ENCODE peak calls at places on chromosomes 6 and 20, in six cellular contexts. U is activated T-helper 1 cell treated with Interleukin-2 at 50 U/mL for 16 hours, O is LoVo, W is upper lobe of right lung, X is EL, F is left ventricle myocardium superior. M is an unnamed sample.

GRCh38 chr6:66478705-66479104 is 771.7 kb upstream of the EYS start:
- DNase-seq in U (no peak), O (no peak), W (no peak), X (no peak), F (no peak), M (no peak)

GRCh38 chr20:57399587-57400261 is 8.5 kb downstream of the RBM38 start:
- DNase-seq in U (no peak), O (no peak), W (no peak), X (peak; percentile 41), F (peak; percentile 67), M (peak; percentile 43)

GRCh38 chr6:11366934-11367637 is 134.6 kb upstream of the NEDD9 start:
- DNase-seq in U (no peak), O (no peak), W (no peak), X (peak; percentile 35), F (no peak), M (no peak)

GRCh38 chr6:170208171-170208601 is 82.7 kb downstream of the DLL1 start:
- DNase-seq in U (no peak), O (no peak), W (peak; percentile 57), X (no peak), F (peak; percentile 13), M (no peak)

GRCh38 chr6:61953881-61954280 is 332.1 kb downstream of the KHDRBS2 start:
- DNase-seq in U (no peak), O (no peak), W (no peak), X (no peak), F (no peak), M (no peak)

GRCh38 chr6:30889921-30890645 is 5.8 kb downstream of the DDR1 start:
- DNase-seq in U (no peak), O (no peak), W (peak; percentile 42), X (no peak), F (no peak), M (peak; percentile 24)

GRCh38 chr20:10679269-10679668 is 5.5 kb upstream of the JAG1 start:
- DNase-seq in U (no peak), O (no peak), W (no peak), X (peak; percentile 53), F (no peak), M (no peak)

GRCh38 chr6:40685771-40686170 is 98.6 kb upstream of the LRFN2 start:
- DNase-seq in U (no peak), O (no peak), W (no peak), X (no peak), F (no peak), M (peak; percentile 10)

GRCh38 chr6:67759001-67759400 is 876.1 kb upstream of the ADGRB3 start:
- DNase-seq in U (no peak), O (no peak), W (no peak), X (no peak), F (no peak), M (no peak)

GRCh38 chr6:42978487-42978792 is 541 bp downstream of the PEX6 start:
- DNase-seq in U (no peak), O (no peak), W (peak; percentile 81), X (peak; percentile 42), F (no peak), M (peak; percentile 50)

GRCh38 chr6:43147691-43148477 is 23.2 kb upstream of the SRF start:
- DNase-seq in U (no peak), O (no peak), W (no peak), X (no peak), F (no peak), M (no peak)

GRCh38 chr6:15460110-15460727 is 202.6 kb downstream of the DTNBP1 start:
- DNase-seq in U (no peak), O (no peak), W (no peak), X (no peak), F (no peak), M (no peak)

GRCh38 chr6:85113934-85114582 is 335.8 kb upstream of the NT5E start:
- DNase-seq in U (no peak), O (no peak), W (no peak), X (no peak), F (peak; percentile 26), M (no peak)

M was measured in left colon.